ENCODE peak calls at places on chromosomes 4 and X, in six cellular contexts. J is IMR-90; Q is heart right ventricle; U is naive thymus-derived CD4-positive, alpha-beta T cell; Z is CD8-positive, alpha-beta T cell; X is A549. D is an unnamed sample.
A peak's percentile ranks its signal among the peaks of the same experiment; 100 is the strongest.

GRCh38 chrX:20420058-20420457 is 153.3 kb upstream of the RPS6KA3 start:
- DNase-seq in U (no peak), Q (no peak), X (no peak), J (no peak), Z (no peak), D (no peak)

GRCh38 chr4:148114436-148114835 is 327.8 kb downstream of the NR3C2 start:
- DNase-seq in Q (no peak), J (no peak), X (no peak), Z (no peak), U (no peak), D (no peak)

GRCh38 chr4:184553891-184554290 is 79.5 kb upstream of the IRF2 start:
- DNase-seq in X (no peak), Z (no peak), U (no peak), Q (no peak), J (no peak), D (no peak)

GRCh38 chrX:8988456-8988855 is 45.5 kb downstream of the FAM9B start:
- DNase-seq in Z (no peak), Q (peak; percentile 4), U (no peak), J (peak; percentile 57), X (peak; percentile 1), D (no peak)

GRCh38 chr4:83342476-83342875 is 7.8 kb upstream of the HPSE start:
- DNase-seq in Q (no peak), X (no peak), U (no peak), Z (no peak), J (no peak), D (no peak)

GRCh38 chr4:17448689-17449088 is 63.2 kb downstream of the QDPR start:
- DNase-seq in Z (no peak), U (no peak), Q (no peak), J (peak; percentile 72), X (no peak), D (no peak)

GRCh38 chr4:123599920-123600394 is 203.4 kb downstream of the SPRY1 start:
- DNase-seq in U (no peak), J (peak; percentile 5), Q (peak; percentile 82), Z (peak; percentile 51), X (no peak), D (peak; percentile 85)

GRCh38 chr4:177297781-177298391 is 11.8 kb upstream of the NEIL3 start:
- DNase-seq in J (no peak), U (no peak), Q (no peak), X (no peak), Z (no peak), D (no peak)

GRCh38 chr4:17846256-17846655 is 35.5 kb downstream of the NCAPG start:
- DNase-seq in U (no peak), X (no peak), Q (no peak), Z (no peak), J (peak; percentile 72), D (no peak)

GRCh38 chr4:94880976-94881375 is 123.2 kb downstream of the BMPR1B start:
- DNase-seq in X (no peak), Q (no peak), U (no peak), Z (no peak), J (peak; percentile 77), D (no peak)

GRCh38 chr4:38753021-38753806 is 29.6 kb downstream of the TLR10 start:
- DNase-seq in Q (peak; percentile 88), X (peak; percentile 34), Z (no peak), J (peak; percentile 99), U (no peak), D (no peak)

GRCh38 chrX:118100091-118100490 is 16.5 kb downstream of the KLHL13 start:
- DNase-seq in Z (no peak), J (no peak), Q (no peak), X (no peak), U (no peak), D (no peak)
- H3K27ac ChIP-seq in Z (no peak overlapping the region), J (no peak overlapping the region), Q (no peak overlapping the region), X (no peak overlapping the region), U (no peak overlapping the region), D (no peak overlapping the region)

GRCh38 chr4:154491731-154492249 is at the start of gene DCHS2:
- DNase-seq in Q (no peak), U (no peak), X (no peak), J (no peak), Z (no peak), D (no peak)
- H3K4me3 ChIP-seq in Q (peak within 1 kb of the TSS; percentile 19), U (peak within 1 kb of the TSS; percentile 24), X (peak within 1 kb of the TSS; percentile 41), J (peak within 1 kb of the TSS; percentile 22), Z (peak within 1 kb of the TSS; percentile 41), D (no peak within 1 kb of the TSS)

GRCh38 chr4:6710282-6710681 is 617 bp upstream of the MRFAP1L1 start:
- DNase-seq in Z (no peak), Q (no peak), U (no peak), J (no peak), X (no peak), D (no peak)
- H3K27ac ChIP-seq in Z (peak overlapping the region; percentile 42), Q (peak overlapping the region; percentile 17), U (peak overlapping the region; percentile 86), J (peak overlapping the region; percentile 38), X (peak overlapping the region; percentile 86), D (peak overlapping the region; percentile 88)

GRCh38 chr4:55397521-55398321 is 2.0 kb downstream of the TMEM165 start:
- DNase-seq in Z (no peak), U (no peak), X (no peak), Q (no peak), J (peak; percentile 90), D (no peak)

GRCh38 chr4:55396305-55397023 is 707 bp downstream of the TMEM165 start:
- DNase-seq in X (no peak), U (peak; percentile 19), Z (peak; percentile 8), Q (peak; percentile 50), J (peak; percentile 38), D (peak; percentile 5)

GRCh38 chr4:55395529-55396304 is at the start of gene TMEM165:
- DNase-seq in X (peak; percentile 90), U (peak; percentile 77), Q (peak; percentile 91), Z (peak; percentile 78), J (peak; percentile 79), D (peak; percentile 84)

GRCh38 chr4:55398461-55398860 is 2.7 kb downstream of the TMEM165 start:
- DNase-seq in X (no peak), Q (no peak), J (peak; percentile 75), Z (no peak), U (no peak), D (no peak)

DNA sequence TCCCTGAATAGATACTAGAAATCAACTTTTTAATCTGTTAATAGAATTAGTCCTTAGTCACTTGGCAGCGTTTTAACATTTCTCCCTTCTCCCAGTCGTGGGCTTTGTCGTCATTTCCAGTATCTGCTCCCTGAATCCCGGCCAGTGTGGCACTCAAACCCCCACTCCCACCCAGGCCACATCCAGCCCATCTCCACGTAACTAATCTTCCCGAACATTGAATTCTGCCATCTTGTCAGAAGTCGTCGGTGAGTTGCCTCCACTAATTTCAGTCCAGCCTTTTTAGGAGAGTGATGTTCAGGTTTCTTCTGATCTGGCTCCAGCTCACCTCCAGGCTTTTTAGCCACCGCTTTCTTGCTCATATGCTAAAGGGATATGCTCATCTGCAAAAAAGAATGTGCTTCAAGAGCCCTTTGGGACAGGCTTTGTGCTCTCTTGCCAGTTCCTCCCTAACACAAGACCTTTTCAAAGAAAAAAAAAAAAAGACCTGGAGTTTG is 1.3 kb downstream of the TMEM165 start:
- DNase-seq in Q (peak; percentile 24), X (no peak), J (no peak), U (no peak), Z (no peak), D (no peak)
- H3K4me3 ChIP-seq in Q (peak overlapping the region; percentile 62), X (peak overlapping the region; percentile 99), J (peak overlapping the region; percentile 99), U (peak overlapping the region; percentile 88), Z (peak overlapping the region; percentile 74), D (peak overlapping the region; percentile 72)

GRCh38 chr4:84648863-84649647 is 66.1 kb downstream of the CDS1 start:
- DNase-seq in J (no peak), U (no peak), Q (no peak), Z (no peak), X (no peak), D (no peak)

GRCh38 chr4:84652478-84652877 is 69.6 kb downstream of the CDS1 start:
- DNase-seq in U (no peak), X (no peak), Z (no peak), Q (no peak), J (no peak), D (no peak)

GRCh38 chr4:84647307-84647884 is 64.5 kb downstream of the CDS1 start:
- DNase-seq in Q (no peak), U (no peak), X (no peak), Z (no peak), J (no peak), D (no peak)

GRCh38 chr4:84644087-84644486 is 61.2 kb downstream of the CDS1 start:
- DNase-seq in X (no peak), Z (no peak), J (no peak), U (no peak), Q (no peak), D (no peak)

GRCh38 chr4:84648185-84648584 is 65.3 kb downstream of the CDS1 start:
- DNase-seq in X (no peak), J (no peak), U (no peak), Q (no peak), Z (no peak), D (no peak)
- H3K27ac ChIP-seq in X (no peak overlapping the region), J (no peak overlapping the region), U (no peak overlapping the region), Q (no peak overlapping the region), Z (no peak overlapping the region), D (no peak overlapping the region)

GRCh38 chrX:107451754-107452153 is 2.3 kb downstream of the FRMPD3 start:
- DNase-seq in Q (no peak), X (no peak), Z (no peak), J (no peak), U (no peak), D (peak; percentile 5)
- H3K4me3 ChIP-seq in Q (no peak overlapping the region), X (no peak overlapping the region), Z (no peak overlapping the region), J (no peak overlapping the region), U (no peak overlapping the region), D (no peak overlapping the region)

GRCh38 chrX:115559672-115560071 is 1.3 kb upstream of the PLS3 start:
- DNase-seq in X (peak; percentile 82), Z (no peak), J (no peak), U (no peak), Q (no peak), D (no peak)
- H3K27ac ChIP-seq in X (peak overlapping the region; percentile 99), Z (no peak overlapping the region), J (no peak overlapping the region), U (no peak overlapping the region), Q (no peak overlapping the region), D (no peak overlapping the region)

DNA sequence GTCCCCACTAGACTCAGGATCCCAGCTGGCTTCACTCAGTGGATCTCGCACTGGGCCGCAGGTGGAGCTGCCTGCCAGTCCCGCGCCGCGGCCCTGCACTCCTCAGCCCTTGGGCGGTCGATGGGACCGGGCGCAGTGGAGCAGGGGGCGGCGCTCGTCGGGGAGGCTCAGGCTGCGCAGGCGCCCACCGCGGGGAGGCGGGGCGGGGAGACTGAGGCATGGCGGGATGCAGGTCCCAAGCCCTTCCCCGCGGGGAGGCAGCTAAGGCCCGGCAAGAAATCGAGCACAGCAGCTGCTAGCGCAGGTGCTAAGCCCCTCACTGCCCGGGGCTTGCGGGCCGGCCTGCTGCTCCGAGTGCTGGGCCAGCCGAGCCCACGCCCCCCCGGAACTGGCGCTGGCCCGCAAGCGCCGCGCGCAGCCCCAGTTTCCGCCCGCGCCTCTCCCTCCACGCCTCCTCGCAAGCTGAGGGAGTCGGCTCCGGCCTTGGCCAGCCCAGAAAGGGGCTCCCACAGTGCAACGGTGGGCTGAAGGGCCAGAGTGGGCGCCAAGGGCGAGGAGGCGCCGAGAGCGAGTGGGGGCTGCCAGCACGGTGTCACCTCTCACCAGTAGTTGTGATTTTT is 1038.0 kb downstream of the PCDH19 start:
- DNase-seq in Z (no peak), X (no peak), J (no peak), U (no peak), Q (no peak), D (no peak)
- H3K4me3 ChIP-seq in Z (no peak overlapping the region), X (no peak overlapping the region), J (no peak overlapping the region), U (no peak overlapping the region), Q (no peak overlapping the region), D (no peak overlapping the region)

GRCh38 chrX:11109968-11110367 is 1.2 kb upstream of the HCCS start:
- DNase-seq in J (no peak), X (no peak), Q (no peak), Z (no peak), U (no peak), D (no peak)
- H3K27ac ChIP-seq in J (no peak overlapping the region), X (peak overlapping the region; percentile 98), Q (no peak overlapping the region), Z (no peak overlapping the region), U (no peak overlapping the region), D (no peak overlapping the region)

D was measured in CD8-positive, alpha-beta memory T cell.